ENCODE peak calls at places on chromosome 19, in eight cellular contexts. Q is astrocyte of the cerebellum; O is activated B cell treated with CpG ODN at 0.5 μM for 24 hours; E is AG09319; X is foreskin fibroblast; C is brain microvascular endothelial cell; J is spleen; H is CD4-positive, alpha-beta T cell. Y is an unnamed sample.

GRCh38 chr19:56297010-56297409 is 17.6 kb downstream of the ZSCAN5A start:
- DNase-seq in C (no peak), O (no peak), X (no peak), Q (no peak), J (no peak), E (no peak), H (no peak), Y (no peak)

GRCh38 chr19:38381138-38381537 is 6.7 kb downstream of the GGN start:
- DNase-seq in H (no peak), Q (no peak), E (no peak), X (no peak), J (no peak), O (no peak), C (no peak), Y (no peak)

GRCh38 chr19:17311455-17312248 is 2.3 kb downstream of the DDA1 start:
- DNase-seq in E (no peak), C (peak), J (no peak), Q (no peak), X (peak), O (no peak), H (no peak), Y (no peak)

GRCh38 chr19:55042688-55043087 is 4.6 kb upstream of the GP6 start:
- DNase-seq in H (no peak), X (no peak), E (no peak), O (no peak), J (no peak), Q (no peak), C (no peak), Y (no peak)

GRCh38 chr19:43779147-43779819 is 1.5 kb downstream of the KCNN4 start:
- DNase-seq in C (no peak), H (no peak), O (no peak), X (no peak), E (no peak), Q (no peak), J (peak), Y (no peak)

GRCh38 chr19:52522555-52522954 is 4.9 kb upstream of the ZNF808 start:
- DNase-seq in Q (no peak), O (no peak), E (no peak), X (no peak), H (no peak), J (no peak), C (no peak), Y (no peak)

GRCh38 chr19:29492761-29493160 is 33.0 kb upstream of the VSTM2B start:
- DNase-seq in Q (no peak), X (peak), J (no peak), O (no peak), E (no peak), C (no peak), H (no peak), Y (no peak)

GRCh38 chr19:5801796-5802616 is 2.9 kb upstream of the NRTN start:
- DNase-seq in H (no peak), O (no peak), E (no peak), C (no peak), X (peak), J (no peak), Q (no peak), Y (no peak)

GRCh38 chr19:56504581-56504980 is 3.1 kb upstream of the ZNF471 start:
- DNase-seq in E (no peak), O (no peak), H (no peak), X (peak), C (peak), Q (no peak), J (no peak), Y (no peak)

GRCh38 chr19:14559916-14560775 is 11.7 kb downstream of the NDUFB7 start:
- DNase-seq in C (no peak), X (no peak), Q (no peak), E (no peak), H (no peak), O (no peak), J (no peak), Y (no peak)

GRCh38 chr19:4208385-4209094 is 20.8 kb upstream of the EBI3 start:
- DNase-seq in O (no peak), C (peak), J (no peak), E (no peak), X (no peak), H (no peak), Q (no peak), Y (no peak)

GRCh38 chr19:47057328-47057727 is 8.9 kb upstream of the TMEM160 start:
- DNase-seq in O (no peak), C (peak), J (no peak), X (no peak), Q (no peak), H (no peak), E (no peak), Y (no peak)

GRCh38 chr19:57815247-57816075 is 748 bp upstream of the ZNF552 start:
- DNase-seq in H (no peak), E (no peak), Q (no peak), C (no peak), J (no peak), O (no peak), X (no peak), Y (no peak)

GRCh38 chr19:35777961-35778360 is 2.6 kb downstream of the ARHGAP33 start:
- DNase-seq in E (no peak), O (no peak), C (no peak), X (no peak), Q (no peak), J (no peak), H (no peak), Y (no peak)

GRCh38 chr19:18346091-18346490 is 5.7 kb downstream of the PGPEP1 start:
- DNase-seq in E (no peak), O (no peak), Q (no peak), H (no peak), X (no peak), J (no peak), C (no peak), Y (no peak)

GRCh38 chr19:33804021-33804799 is 7.5 kb downstream of the KCTD15 start:
- DNase-seq in X (no peak), E (no peak), Q (peak), H (no peak), J (no peak), O (no peak), C (peak), Y (no peak)

GRCh38 chr19:19628499-19629134 is 597 bp upstream of the LPAR2 start:
- DNase-seq in Q (no peak), X (peak), H (no peak), O (peak), C (peak), J (peak), E (no peak), Y (peak)

GRCh38 chr19:31727536-31727935 is 378.3 kb upstream of the TSHZ3 start:
- DNase-seq in X (no peak), C (no peak), J (no peak), O (no peak), Q (no peak), H (no peak), E (no peak), Y (no peak)

GRCh38 chr19:29323046-29323971 is 110.4 kb upstream of the UQCRFS1 start:
- DNase-seq in J (no peak), O (no peak), E (no peak), H (no peak), Q (no peak), C (no peak), X (no peak), Y (no peak)

GRCh38 chr19:46546194-46546896 is 50.7 kb upstream of the PNMA8B start:
- DNase-seq in X (peak), J (peak), Q (no peak), O (no peak), H (no peak), E (no peak), C (peak), Y (no peak)

GRCh38 chr19:3042545-3043267 is 13.6 kb upstream of the TLE2 start:
- DNase-seq in E (no peak), C (no peak), H (no peak), Q (no peak), O (no peak), J (no peak), X (no peak), Y (no peak)

GRCh38 chr19:49558591-49558990 is 21.8 kb downstream of the NOSIP start:
- DNase-seq in E (no peak), O (no peak), J (no peak), C (no peak), Q (no peak), X (no peak), H (no peak), Y (no peak)

GRCh38 chr19:49559443-49559842 is 20.9 kb downstream of the NOSIP start:
- DNase-seq in H (no peak), O (no peak), X (no peak), E (no peak), Q (no peak), C (no peak), J (no peak), Y (no peak)

GRCh38 chr19:49556412-49557398 is 23.7 kb downstream of the NOSIP start:
- DNase-seq in J (no peak), O (no peak), Q (no peak), E (no peak), H (no peak), X (no peak), C (no peak), Y (no peak)

GRCh38 chr19:49555600-49556411 is 24.6 kb downstream of the NOSIP start:
- DNase-seq in H (peak), E (no peak), Q (peak), C (no peak), J (peak), X (no peak), O (no peak), Y (no peak)

GRCh38 chr19:49557641-49558325 is 22.6 kb downstream of the NOSIP start:
- DNase-seq in E (no peak), O (no peak), J (no peak), H (no peak), C (no peak), X (no peak), Q (no peak), Y (no peak)
- TF ChIP-seq CTCF in E (no peak), O (no peak), J (no peak), H (no peak), C (no peak), X (no peak), Q (no peak), Y (no peak)

GRCh38 chr19:45445139-45445538 is 21.4 kb upstream of the ERCC1 start:
- DNase-seq in C (no peak), H (no peak), X (no peak), Q (no peak), O (no peak), J (no peak), E (no peak), Y (no peak)

GRCh38 chr19:45448425-45448756 is 19.4 kb upstream of the FOSB start:
- DNase-seq in J (no peak), H (no peak), Q (no peak), O (no peak), X (no peak), E (no peak), C (no peak), Y (no peak)

GRCh38 chr19:45444318-45445041 is 20.8 kb upstream of the ERCC1 start:
- DNase-seq in C (peak), E (peak), O (peak), J (peak), H (peak), Q (no peak), X (peak), Y (peak)

GRCh38 chr19:45446944-45447343 is 20.9 kb upstream of the FOSB start:
- DNase-seq in X (no peak), O (no peak), C (no peak), H (no peak), E (no peak), J (no peak), Q (no peak), Y (no peak)

DNA sequence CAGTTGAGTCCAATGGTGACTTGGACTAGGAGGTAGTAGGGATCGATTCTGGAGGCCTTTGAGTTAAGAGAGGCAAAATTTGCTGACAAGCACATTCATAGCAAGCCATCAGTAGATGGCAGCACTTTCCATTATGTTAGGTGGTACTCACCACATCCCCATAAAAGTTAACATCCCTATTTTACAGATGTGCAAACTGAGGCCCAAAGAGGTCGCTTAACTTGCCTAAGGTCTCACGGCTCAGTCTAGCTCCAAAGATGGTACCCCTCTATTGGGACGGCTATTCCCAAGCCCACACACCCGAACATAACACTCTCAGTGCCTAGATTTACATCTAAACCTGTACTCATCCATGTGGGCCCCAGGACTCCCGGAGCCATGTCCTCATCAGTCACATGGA is 21.5 kb upstream of the FOSB start:
- DNase-seq in E (no peak), J (no peak), X (no peak), C (no peak), O (no peak), Q (no peak), H (no peak), Y (no peak)
- TF ChIP-seq CTCF in E (peak), J (peak), X (peak), C (peak), O (no peak), Q (peak), H (peak), Y (peak)

GRCh38 chr19:10780368-10780767 is 55.6 kb downstream of the TMED1 start:
- DNase-seq in J (no peak), C (peak), Q (no peak), E (no peak), O (no peak), H (no peak), X (no peak), Y (no peak)
- TF ChIP-seq CTCF in J (no peak), C (no peak), Q (no peak), E (no peak), O (no peak), H (no peak), X (no peak), Y (no peak)

DNA sequence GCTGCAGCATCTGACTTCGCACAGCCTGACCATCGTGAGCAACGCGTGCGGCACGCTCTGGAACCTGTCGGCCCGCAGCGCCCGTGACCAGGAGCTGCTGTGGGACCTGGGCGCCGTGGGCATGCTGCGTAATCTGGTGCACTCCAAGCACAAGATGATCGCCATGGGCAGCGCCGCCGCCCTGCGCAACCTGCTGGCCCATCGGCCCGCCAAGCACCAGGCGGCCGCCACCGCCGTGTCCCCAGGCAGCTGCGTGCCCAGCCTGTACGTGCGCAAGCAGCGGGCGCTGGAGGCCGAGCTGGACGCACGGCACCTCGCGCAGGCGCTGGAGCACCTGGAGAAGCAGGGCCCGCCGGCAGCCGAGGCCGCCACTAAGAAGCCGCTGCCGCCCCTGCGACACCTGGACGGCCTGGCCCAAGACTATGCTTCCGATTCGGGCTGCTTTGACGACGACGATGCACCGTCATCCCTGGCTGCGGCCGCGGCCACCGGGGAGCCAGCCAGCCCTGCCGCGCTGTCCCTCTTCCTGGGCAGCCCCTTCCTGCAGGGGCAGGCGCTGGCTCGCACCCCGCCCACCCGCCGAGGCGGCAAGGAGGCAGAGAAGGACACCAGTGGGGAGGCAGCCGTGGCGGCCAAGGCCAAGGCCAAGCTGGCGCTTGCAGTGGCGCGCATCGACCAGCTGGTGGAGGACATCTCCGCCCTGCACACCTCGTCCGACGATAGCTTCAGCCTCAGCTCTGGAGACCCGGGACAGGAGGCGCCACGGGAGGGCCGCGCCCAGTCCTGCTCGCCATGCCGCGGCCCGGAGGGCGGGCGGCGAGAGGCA is 13.6 kb downstream of the C19orf25 start:
- DNase-seq in Q (no peak), C (no peak), J (peak), E (no peak), O (no peak), H (no peak), X (no peak), Y (no peak)
- TF ChIP-seq CTCF in Q (peak), C (peak), J (peak), E (peak), O (no peak), H (peak), X (peak), Y (peak)

GRCh38 chr19:7328647-7329046 is 20.1 kb upstream of the ARHGEF18 start:
- DNase-seq in J (peak), E (no peak), H (no peak), Q (no peak), X (no peak), O (no peak), C (no peak), Y (no peak)
- TF ChIP-seq CTCF in J (peak), E (no peak), H (peak), Q (no peak), X (no peak), O (no peak), C (no peak), Y (no peak)

GRCh38 chr19:16068696-16069259 is 7.5 kb upstream of the TPM4 start:
- DNase-seq in E (no peak), C (no peak), H (no peak), X (no peak), O (no peak), Q (no peak), J (no peak), Y (no peak)

GRCh38 chr19:16067205-16067938 is 8.9 kb upstream of the TPM4 start:
- DNase-seq in X (peak), J (peak), H (no peak), O (no peak), Q (peak), C (peak), E (peak), Y (no peak)

GRCh38 chr19:16064209-16064889 is 11.9 kb upstream of the TPM4 start:
- DNase-seq in Q (no peak), J (no peak), X (no peak), E (no peak), H (no peak), O (no peak), C (no peak), Y (no peak)

GRCh38 chr19:16069813-16070365 is 6.4 kb upstream of the TPM4 start:
- DNase-seq in Q (no peak), X (no peak), J (peak), H (no peak), C (no peak), E (no peak), O (no peak), Y (no peak)

GRCh38 chr19:16066611-16067104 is 9.6 kb upstream of the TPM4 start:
- DNase-seq in J (peak), E (no peak), H (no peak), C (peak), Q (no peak), X (peak), O (no peak), Y (no peak)
- TF ChIP-seq CTCF in J (peak), E (peak), H (peak), C (peak), Q (peak), X (no peak), O (no peak), Y (peak)

Y was measured in natural killer cell.